ENCODE peak calls at places on chromosome 15, in ten cellular contexts. One of them, this sample, is unnamed.

GRCh38 chr15:66670198-66670597 is 31.8 kb upstream of the SMAD6 start:
- DNase-seq in transverse colon: no peak
- DNase-seq in HepG2: no peak
- DNase-seq in Panc1: no peak
- DNase-seq in upper lobe of left lung: no peak
- DNase-seq in GM23338: no peak
- DNase-seq in SK-N-SH: no peak
- DNase-seq in stomach: no peak
- DNase-seq in HCT116: no peak
- DNase-seq in breast epithelium: no peak
- DNase-seq in this sample: no peak

GRCh38 chr15:90106522-90107117 is 4.4 kb upstream of the IDH2 start:
- DNase-seq in HCT116: no peak
- DNase-seq in upper lobe of left lung: no peak
- DNase-seq in transverse colon: no peak
- DNase-seq in GM23338: no peak
- DNase-seq in Panc1: no peak
- DNase-seq in SK-N-SH: peak; percentile 71
- DNase-seq in HepG2: no peak
- DNase-seq in breast epithelium: peak; percentile 75
- DNase-seq in stomach: no peak
- DNase-seq in this sample: no peak

GRCh38 chr15:65963911-65964482 is 94.7 kb downstream of the RAB11A start:
- DNase-seq in upper lobe of left lung: no peak
- DNase-seq in transverse colon: no peak
- DNase-seq in Panc1: no peak
- DNase-seq in HCT116: no peak
- DNase-seq in HepG2: no peak
- DNase-seq in GM23338: no peak
- DNase-seq in SK-N-SH: peak; percentile 76
- DNase-seq in breast epithelium: no peak
- DNase-seq in stomach: no peak
- DNase-seq in this sample: no peak

GRCh38 chr15:83057660-83058376 is 9.2 kb downstream of the BTBD1 start:
- DNase-seq in SK-N-SH: no peak
- DNase-seq in GM23338: no peak
- DNase-seq in HCT116: no peak
- DNase-seq in Panc1: no peak
- DNase-seq in upper lobe of left lung: no peak
- DNase-seq in breast epithelium: no peak
- DNase-seq in stomach: no peak
- DNase-seq in transverse colon: no peak
- DNase-seq in HepG2: no peak
- DNase-seq in this sample: no peak

GRCh38 chr15:31442203-31443090 is 115.8 kb downstream of the KLF13 start:
- DNase-seq in transverse colon: no peak
- DNase-seq in breast epithelium: no peak
- DNase-seq in stomach: peak; percentile 42
- DNase-seq in Panc1: no peak
- DNase-seq in GM23338: peak; percentile 61
- DNase-seq in HCT116: no peak
- DNase-seq in SK-N-SH: peak; percentile 70
- DNase-seq in upper lobe of left lung: no peak
- DNase-seq in HepG2: no peak
- DNase-seq in this sample: no peak

GRCh38 chr15:44094776-44095175 is 100.3 kb downstream of the FRMD5 start:
- DNase-seq in HepG2: no peak
- DNase-seq in GM23338: no peak
- DNase-seq in transverse colon: no peak
- DNase-seq in SK-N-SH: no peak
- DNase-seq in upper lobe of left lung: no peak
- DNase-seq in breast epithelium: no peak
- DNase-seq in Panc1: no peak
- DNase-seq in stomach: no peak
- DNase-seq in HCT116: no peak
- DNase-seq in this sample: no peak

GRCh38 chr15:58249646-58250312 is 111.6 kb downstream of the AQP9 start:
- DNase-seq in SK-N-SH: no peak
- DNase-seq in HCT116: no peak
- DNase-seq in breast epithelium: no peak
- DNase-seq in transverse colon: no peak
- DNase-seq in GM23338: no peak
- DNase-seq in Panc1: no peak
- DNase-seq in stomach: no peak
- DNase-seq in upper lobe of left lung: no peak
- DNase-seq in HepG2: no peak
- DNase-seq in this sample: no peak

GRCh38 chr15:101070024-101070423 is 150.9 kb downstream of the LRRK1 start:
- DNase-seq in stomach: no peak
- DNase-seq in GM23338: no peak
- DNase-seq in transverse colon: no peak
- DNase-seq in upper lobe of left lung: no peak
- DNase-seq in breast epithelium: no peak
- DNase-seq in HepG2: no peak
- DNase-seq in Panc1: no peak
- DNase-seq in HCT116: no peak
- DNase-seq in SK-N-SH: no peak
- DNase-seq in this sample: no peak

GRCh38 chr15:94225616-94226015 is 5.7 kb upstream of the MCTP2 start:
- DNase-seq in stomach: no peak
- DNase-seq in HepG2: no peak
- DNase-seq in breast epithelium: no peak
- DNase-seq in SK-N-SH: no peak
- DNase-seq in transverse colon: no peak
- DNase-seq in HCT116: no peak
- DNase-seq in GM23338: no peak
- DNase-seq in upper lobe of left lung: no peak
- DNase-seq in Panc1: no peak
- DNase-seq in this sample: no peak

GRCh38 chr15:68279218-68279533 is 1.6 kb downstream of the FEM1B start:
- DNase-seq in SK-N-SH: no peak
- DNase-seq in Panc1: no peak
- DNase-seq in breast epithelium: no peak
- DNase-seq in stomach: no peak
- DNase-seq in HepG2: no peak
- DNase-seq in HCT116: no peak
- DNase-seq in GM23338: no peak
- DNase-seq in upper lobe of left lung: no peak
- DNase-seq in transverse colon: no peak
- DNase-seq in this sample: no peak

GRCh38 chr15:78147566-78147965 is 1.6 kb upstream of the IDH3A start:
- DNase-seq in upper lobe of left lung: no peak
- DNase-seq in HCT116: no peak
- DNase-seq in stomach: peak; percentile 17
- DNase-seq in transverse colon: no peak
- DNase-seq in GM23338: no peak
- DNase-seq in breast epithelium: no peak
- DNase-seq in HepG2: no peak
- DNase-seq in SK-N-SH: no peak
- DNase-seq in Panc1: no peak
- DNase-seq in this sample: no peak

GRCh38 chr15:78148392-78149067 is 632 bp upstream of the IDH3A start:
- DNase-seq in transverse colon: no peak
- DNase-seq in HepG2: no peak
- DNase-seq in HCT116: no peak
- DNase-seq in Panc1: no peak
- DNase-seq in upper lobe of left lung: no peak
- DNase-seq in SK-N-SH: no peak
- DNase-seq in GM23338: peak; percentile 33
- DNase-seq in breast epithelium: no peak
- DNase-seq in stomach: peak; percentile 5
- DNase-seq in this sample: no peak

GRCh38 chr15:78146437-78147154 is 2.6 kb upstream of the IDH3A start:
- DNase-seq in stomach: peak; percentile 5
- DNase-seq in breast epithelium: no peak
- DNase-seq in transverse colon: no peak
- DNase-seq in SK-N-SH: no peak
- DNase-seq in HCT116: no peak
- DNase-seq in Panc1: no peak
- DNase-seq in GM23338: no peak
- DNase-seq in HepG2: no peak
- DNase-seq in upper lobe of left lung: no peak
- DNase-seq in this sample: no peak

GRCh38 chr15:78149805-78150751 is 916 bp downstream of the IDH3A start:
- DNase-seq in HepG2: peak; percentile 25
- DNase-seq in GM23338: peak; percentile 58
- DNase-seq in breast epithelium: no peak
- DNase-seq in HCT116: no peak
- DNase-seq in upper lobe of left lung: no peak
- DNase-seq in stomach: no peak
- DNase-seq in SK-N-SH: no peak
- DNase-seq in Panc1: no peak
- DNase-seq in transverse colon: no peak
- DNase-seq in this sample: no peak

DNA sequence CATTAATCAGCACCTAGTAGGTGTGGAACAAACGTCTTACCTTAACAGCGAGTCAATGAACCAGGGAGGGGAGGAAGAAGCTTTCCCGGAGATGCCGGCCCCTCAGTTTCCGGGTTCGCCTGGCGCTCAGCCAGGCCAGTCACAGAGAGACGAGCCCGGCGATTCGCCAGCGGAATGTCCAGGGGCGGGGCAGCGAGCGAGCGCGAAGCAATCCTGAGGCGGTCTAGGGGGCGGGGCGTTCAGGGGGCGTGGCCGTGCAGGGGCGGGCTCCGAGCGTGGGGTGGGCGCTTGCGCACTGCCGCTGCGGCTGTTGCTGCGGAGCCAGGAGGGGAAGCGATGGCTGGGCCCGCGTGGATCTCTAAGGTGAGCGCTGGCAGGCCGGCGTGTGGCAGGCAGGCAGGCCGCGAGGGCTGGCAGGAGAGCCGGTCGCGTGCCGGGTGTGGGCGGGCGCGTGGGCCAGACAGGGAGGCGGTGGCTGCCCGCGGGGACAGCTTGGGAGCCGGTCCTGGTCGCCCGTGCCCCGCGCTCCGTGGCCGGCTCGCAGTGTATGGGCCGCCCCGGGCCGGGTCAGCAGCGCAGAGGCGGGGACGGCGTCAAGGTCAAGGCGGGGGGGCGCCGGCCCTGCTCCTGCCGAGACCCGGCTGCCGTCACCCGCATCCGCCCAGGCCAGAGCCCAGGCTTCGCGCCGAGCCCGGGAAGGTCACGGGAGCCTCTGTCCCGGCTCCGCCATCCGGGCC is at the start of gene IDH3A:
- DNase-seq in HepG2: peak; percentile 88
- DNase-seq in SK-N-SH: peak; percentile 100
- DNase-seq in stomach: peak; percentile 100
- DNase-seq in Panc1: peak; percentile 71
- DNase-seq in HCT116: peak; percentile 85
- DNase-seq in GM23338: peak; percentile 97
- DNase-seq in transverse colon: peak; percentile 100
- DNase-seq in upper lobe of left lung: peak; percentile 100
- DNase-seq in breast epithelium: peak; percentile 100
- DNase-seq in this sample: peak; percentile 99
- TF ChIP-seq POLR2AphosphoS5 in HepG2: peak; percentile 87
- TF ChIP-seq POLR2AphosphoS5 in SK-N-SH: peak; percentile 95
- TF ChIP-seq POLR2AphosphoS5 in stomach: peak; percentile 75
- TF ChIP-seq POLR2AphosphoS5 in Panc1: peak; percentile 97
- TF ChIP-seq POLR2AphosphoS5 in HCT116: peak; percentile 84
- TF ChIP-seq POLR2AphosphoS5 in GM23338: peak; percentile 86
- TF ChIP-seq POLR2AphosphoS5 in transverse colon: peak; percentile 92
- TF ChIP-seq POLR2AphosphoS5 in upper lobe of left lung: peak; percentile 78
- TF ChIP-seq POLR2AphosphoS5 in breast epithelium: peak; percentile 81
- TF ChIP-seq POLR2AphosphoS5 in this sample: peak; percentile 80

GRCh38 chr15:74396445-74397238 is 29.2 kb upstream of the CYP11A1 start:
- DNase-seq in Panc1: peak; percentile 86
- DNase-seq in SK-N-SH: no peak
- DNase-seq in HCT116: peak; percentile 89
- DNase-seq in breast epithelium: no peak
- DNase-seq in upper lobe of left lung: no peak
- DNase-seq in GM23338: no peak
- DNase-seq in HepG2: peak; percentile 84
- DNase-seq in stomach: peak; percentile 52
- DNase-seq in transverse colon: peak; percentile 46
- DNase-seq in this sample: no peak
- TF ChIP-seq CTCF in Panc1: no peak
- TF ChIP-seq CTCF in SK-N-SH: no peak
- TF ChIP-seq CTCF in HCT116: no peak
- TF ChIP-seq CTCF in breast epithelium: no peak
- TF ChIP-seq CTCF in upper lobe of left lung: no peak
- TF ChIP-seq CTCF in GM23338: no peak
- TF ChIP-seq CTCF in HepG2: peak; percentile 44
- TF ChIP-seq CTCF in stomach: no peak
- TF ChIP-seq CTCF in transverse colon: no peak
- TF ChIP-seq CTCF in this sample: no peak

DNA sequence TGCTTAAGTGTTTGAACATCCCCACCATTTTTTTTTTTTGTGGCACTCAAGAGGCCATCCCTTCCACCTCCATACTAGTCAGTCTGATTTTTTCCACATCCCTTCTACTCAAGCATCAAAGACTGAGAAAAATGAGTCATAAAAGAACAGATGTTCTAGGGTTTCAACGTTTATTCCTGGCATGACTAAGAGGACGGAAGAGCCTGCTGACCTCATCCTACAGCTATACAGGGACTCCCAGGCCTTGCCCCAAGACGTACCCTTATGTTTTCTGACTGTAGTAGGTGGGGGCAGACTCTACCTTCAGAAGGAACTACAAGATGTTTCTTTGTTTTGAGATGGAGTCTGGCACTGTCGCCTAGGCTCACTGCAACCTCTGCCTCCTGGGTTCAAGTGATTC is 3.3 kb upstream of the ITPKA start:
- DNase-seq in HepG2: peak; percentile 46
- DNase-seq in transverse colon: no peak
- DNase-seq in HCT116: peak; percentile 89
- DNase-seq in GM23338: no peak
- DNase-seq in SK-N-SH: peak; percentile 23
- DNase-seq in breast epithelium: no peak
- DNase-seq in upper lobe of left lung: no peak
- DNase-seq in stomach: no peak
- DNase-seq in Panc1: peak; percentile 71
- DNase-seq in this sample: no peak
- H3K27me3 ChIP-seq in HepG2: no peaks in the 10 kb centered on the region
- H3K27me3 ChIP-seq in transverse colon: peaks cover 12% of the 10 kb centered on the region
- H3K27me3 ChIP-seq in HCT116: no peaks in the 10 kb centered on the region
- H3K27me3 ChIP-seq in GM23338: peaks cover 53% of the 10 kb centered on the region
- H3K27me3 ChIP-seq in SK-N-SH: no peaks in the 10 kb centered on the region
- H3K27me3 ChIP-seq in breast epithelium: peaks cover 7% of the 10 kb centered on the region
- H3K27me3 ChIP-seq in upper lobe of left lung: peaks cover 8% of the 10 kb centered on the region
- H3K27me3 ChIP-seq in stomach: peaks cover 58% of the 10 kb centered on the region
- H3K27me3 ChIP-seq in Panc1: no peaks in the 10 kb centered on the region
- H3K27me3 ChIP-seq in this sample: no peaks in the 10 kb centered on the region

DNA sequence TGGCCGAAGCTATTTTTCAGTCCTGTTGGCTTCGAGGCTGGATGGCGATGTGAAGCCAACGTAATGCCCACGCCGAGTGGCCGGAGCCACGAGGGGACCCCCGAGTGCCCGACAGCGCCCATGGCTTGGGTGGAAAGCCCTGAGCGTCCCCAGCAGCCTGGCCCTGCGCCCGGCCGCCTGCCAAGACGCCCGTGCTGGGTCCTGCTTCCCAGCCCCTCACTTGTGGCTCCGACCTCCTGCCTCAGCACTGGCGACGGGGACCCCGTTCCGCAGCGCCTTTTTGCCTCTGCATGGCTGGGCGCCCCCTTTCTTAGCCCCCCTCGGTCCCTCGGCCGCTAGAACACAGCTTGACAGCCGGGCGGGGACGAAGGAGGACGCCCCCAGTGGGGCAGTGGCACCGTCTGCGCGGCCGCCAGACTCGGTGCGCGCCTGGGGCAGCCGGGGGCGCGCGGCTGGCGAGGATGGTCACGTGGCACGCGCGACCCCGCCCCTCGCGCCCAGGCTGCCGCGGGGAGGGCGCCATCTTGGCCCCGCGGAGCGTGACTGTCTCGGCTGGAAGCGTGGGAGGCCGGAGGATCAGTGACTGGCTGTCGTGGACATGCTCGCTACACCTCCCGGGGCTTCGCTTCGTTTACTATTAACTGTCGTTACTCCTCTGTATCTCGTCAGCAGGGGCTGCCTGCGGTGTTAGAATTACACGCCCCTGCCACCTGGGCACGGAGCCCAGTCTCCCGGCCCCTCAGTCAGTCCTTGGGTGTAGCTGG is 626 bp upstream of the GPR176 start:
- DNase-seq in GM23338: peak; percentile 82
- DNase-seq in upper lobe of left lung: peak; percentile 96
- DNase-seq in SK-N-SH: peak; percentile 95
- DNase-seq in HCT116: no peak
- DNase-seq in breast epithelium: peak; percentile 72
- DNase-seq in HepG2: peak; percentile 11
- DNase-seq in transverse colon: peak; percentile 80
- DNase-seq in Panc1: no peak
- DNase-seq in stomach: peak; percentile 74
- DNase-seq in this sample: no peak
- TF ChIP-seq POLR2AphosphoS5 in GM23338: peak; percentile 73
- TF ChIP-seq POLR2AphosphoS5 in upper lobe of left lung: no peak
- TF ChIP-seq POLR2AphosphoS5 in SK-N-SH: peak; percentile 87
- TF ChIP-seq POLR2AphosphoS5 in HCT116: peak; percentile 71
- TF ChIP-seq POLR2AphosphoS5 in breast epithelium: peak; percentile 59
- TF ChIP-seq POLR2AphosphoS5 in HepG2: peak; percentile 70
- TF ChIP-seq POLR2AphosphoS5 in transverse colon: peak; percentile 49
- TF ChIP-seq POLR2AphosphoS5 in Panc1: peak; percentile 87
- TF ChIP-seq POLR2AphosphoS5 in stomach: peak; percentile 38
- TF ChIP-seq POLR2AphosphoS5 in this sample: peak; percentile 78

This sample was measured in vagina.